ENCODE peak calls at places on chromosomes 1 and 21, in six cellular contexts. Y is RPMI8226, R is ACHN, I is posterior vena cava, E is neuronal stem cell, S is mucosa of gallbladder. U is an unnamed sample.
A peak's percentile ranks its signal among the peaks of the same experiment; 100 is the strongest.

GRCh38 chr21:27795418-27795817 is 828.5 kb upstream of the ADAMTS5 start:
- DNase-seq in Y (no peak), R (no peak), I (no peak), E (no peak), S (no peak), U (no peak)

GRCh38 chr1:160251687-160252526 is 10.4 kb downstream of the DCAF8 start:
- DNase-seq in Y (peak; percentile 76), R (peak; percentile 76), I (no peak), E (peak; percentile 54), S (peak; percentile 61), U (peak; percentile 81)

GRCh38 chr1:24828887-24829192 is 83.6 kb downstream of the CLIC4 start:
- DNase-seq in Y (no peak), R (no peak), I (no peak), E (no peak), S (no peak), U (no peak)

GRCh38 chr1:12738934-12739333 is 7.1 kb upstream of the CFAP107 start:
- DNase-seq in Y (no peak), R (no peak), I (no peak), E (no peak), S (no peak), U (no peak)

GRCh38 chr1:92481598-92482403 is 4.9 kb downstream of the GFI1 start:
- DNase-seq in Y (no peak), R (no peak), I (no peak), E (peak; percentile 37), S (no peak), U (no peak)

GRCh38 chr21:44013380-44014088 is 1.4 kb downstream of the TRAPPC10 start:
- DNase-seq in Y (peak; percentile 64), R (peak; percentile 18), I (no peak), E (no peak), S (no peak), U (no peak)

GRCh38 chr21:42518216-42518615 is 4.6 kb downstream of the SLC37A1 start:
- DNase-seq in Y (no peak), R (peak; percentile 87), I (no peak), E (no peak), S (no peak), U (no peak)

GRCh38 chr1:27233677-27234053 is 767 bp upstream of the WDTC1 start:
- DNase-seq in Y (no peak), R (no peak), I (no peak), E (peak; percentile 9), S (no peak), U (no peak)

GRCh38 chr1:95325337-95325736 is 91.3 kb downstream of the RWDD3 start:
- DNase-seq in Y (no peak), R (no peak), I (no peak), E (no peak), S (no peak), U (no peak)

GRCh38 chr1:40232444-40232843 is 15.3 kb upstream of the TMCO2 start:
- DNase-seq in Y (peak; percentile 90), R (no peak), I (no peak), E (no peak), S (no peak), U (no peak)

GRCh38 chr1:192639607-192640368 is 3.8 kb downstream of the RGS13 start:
- DNase-seq in Y (no peak), R (peak; percentile 82), I (no peak), E (no peak), S (no peak), U (no peak)

GRCh38 chr1:31421404-31422040 is 8.5 kb downstream of the SERINC2 start:
- DNase-seq in Y (peak; percentile 64), R (peak; percentile 38), I (no peak), E (peak; percentile 38), S (no peak), U (no peak)

GRCh38 chr21:38726482-38726881 is 79.2 kb upstream of the ETS2 start:
- DNase-seq in Y (no peak), R (no peak), I (no peak), E (no peak), S (no peak), U (no peak)

GRCh38 chr21:17368748-17369363 is 144.0 kb upstream of the CXADR start:
- DNase-seq in Y (no peak), R (no peak), I (no peak), E (no peak), S (no peak), U (peak; percentile 72)

GRCh38 chr1:231240531-231240882 is 505 bp upstream of the GNPAT start:
- DNase-seq in Y (no peak), R (peak; percentile 22), I (no peak), E (no peak), S (no peak), U (no peak)

GRCh38 chr1:195637474-195637873 is 970.8 kb downstream of the KCNT2 start:
- DNase-seq in Y (no peak), R (no peak), I (no peak), E (no peak), S (no peak), U (no peak)

GRCh38 chr21:41399401-41399800 is 26.6 kb upstream of the MX1 start:
- DNase-seq in Y (no peak), R (no peak), I (no peak), E (no peak), S (no peak), U (no peak)

GRCh38 chr1:32232558-32233304 is 10.5 kb downstream of the EIF3I start:
- DNase-seq in Y (no peak), R (no peak), I (no peak), E (no peak), S (no peak), U (no peak)

GRCh38 chr1:54377040-54377691 is 29.0 kb downstream of the SSBP3 start:
- DNase-seq in Y (peak; percentile 55), R (no peak), I (no peak), E (no peak), S (no peak), U (no peak)

GRCh38 chr1:212313616-212314015 is 28.4 kb downstream of the PPP2R5A start:
- DNase-seq in Y (no peak), R (no peak), I (no peak), E (no peak), S (no peak), U (no peak)

GRCh38 chr1:115429242-115429641 is 91.2 kb upstream of the NGF start:
- DNase-seq in Y (no peak), R (peak; percentile 13), I (no peak), E (no peak), S (no peak), U (no peak)

GRCh38 chr21:29125199-29125598 is 5.2 kb upstream of the MAP3K7CL start:
- DNase-seq in Y (no peak), R (no peak), I (no peak), E (no peak), S (no peak), U (no peak)

GRCh38 chr1:86782482-86782881 is 78.1 kb downstream of the SH3GLB1 start:
- DNase-seq in Y (no peak), R (no peak), I (no peak), E (no peak), S (no peak), U (peak; percentile 80)

GRCh38 chr1:155893389-155894142 is 17.6 kb downstream of the RIT1 start:
- DNase-seq in Y (peak; percentile 36), R (peak; percentile 66), I (peak; percentile 53), E (no peak), S (no peak), U (peak; percentile 85)

GRCh38 chr1:162609306-162609705 is 23.0 kb upstream of the DDR2 start:
- DNase-seq in Y (no peak), R (no peak), I (no peak), E (no peak), S (no peak), U (no peak)

GRCh38 chr1:46535063-46535462 is 16.4 kb downstream of the KNCN start:
- DNase-seq in Y (peak; percentile 75), R (peak; percentile 39), I (no peak), E (no peak), S (peak; percentile 19), U (peak; percentile 54)

GRCh38 chr1:155913969-155914757 is 3.0 kb upstream of the RIT1 start:
- DNase-seq in Y (no peak), R (peak; percentile 24), I (no peak), E (no peak), S (no peak), U (no peak)

GRCh38 chr1:156748670-156749428 is 2.6 kb downstream of the HDGF start:
- DNase-seq in Y (peak; percentile 75), R (peak; percentile 77), I (peak; percentile 88), E (no peak), S (no peak), U (peak; percentile 50)